ENCODE peak calls at places on chromosome 9, in four cellular contexts. A, N, G and Z are unnamed samples.

GRCh38 chr9:93532121-93532520 is 44.3 kb upstream of the PHF2 start:
- DNase-seq in G (no peak), A (no peak), N (no peak), Z (no peak)

GRCh38 chr9:20307662-20308061 is 314.6 kb downstream of the MLLT3 start:
- DNase-seq in G (no peak), N (peak; percentile 57), A (no peak), Z (no peak)

GRCh38 chr9:100639851-100640250 is 62.0 kb downstream of the CAVIN4 start:
- DNase-seq in N (no peak), G (no peak), A (no peak), Z (no peak)

GRCh38 chr9:33044677-33045282 is 19.7 kb downstream of the DNAJA1 start:
- DNase-seq in N (peak; percentile 44), G (no peak), A (no peak), Z (no peak)

GRCh38 chr9:1051286-1052118 is 1.3 kb downstream of the DMRT2 start:
- DNase-seq in N (peak; percentile 30), G (peak; percentile 83), A (peak; percentile 10), Z (no peak)

GRCh38 chr9:88230612-88231011 is 92.3 kb upstream of the SPATA31C2 start:
- DNase-seq in A (no peak), N (no peak), G (no peak), Z (no peak)

GRCh38 chr9:132702254-132702653 is 32.0 kb downstream of the GTF3C4 start:
- DNase-seq in A (no peak), N (no peak), G (no peak), Z (no peak)

GRCh38 chr9:32500768-32501167 is 25.2 kb downstream of the RIGI start:
- DNase-seq in A (no peak), G (no peak), N (no peak), Z (peak; percentile 12)

GRCh38 chr9:15693701-15694100 is 140.9 kb downstream of the CCDC171 start:
- DNase-seq in A (no peak), N (no peak), G (no peak), Z (no peak)

GRCh38 chr9:101387871-101388506 is 3.2 kb upstream of the BAAT start:
- DNase-seq in N (peak; percentile 32), G (no peak), A (peak; percentile 27), Z (peak; percentile 86)

GRCh38 chr9:108296056-108296455 is 559.7 kb downstream of the ACTL7B start:
- DNase-seq in G (no peak), A (no peak), N (no peak), Z (no peak)

GRCh38 chr9:79928661-79929060 is 356.9 kb downstream of the TLE4 start:
- DNase-seq in G (no peak), A (no peak), N (no peak), Z (no peak)

GRCh38 chr9:131677445-131678180 is 62.3 kb downstream of the RAPGEF1 start:
- DNase-seq in N (no peak), G (no peak), A (no peak), Z (peak; percentile 27)

GRCh38 chr9:107487521-107488399 is 1.8 kb downstream of the KLF4 start:
- DNase-seq in N (no peak), A (no peak), G (peak; percentile 84), Z (no peak)

GRCh38 chr9:109335929-109336328 is 15.1 kb upstream of the EPB41L4B start:
- DNase-seq in G (no peak), A (no peak), N (no peak), Z (peak; percentile 63)

GRCh38 chr9:2967779-2968178 is 123.9 kb upstream of the PUM3 start:
- DNase-seq in N (no peak), A (no peak), G (no peak), Z (no peak)

GRCh38 chr9:21657966-21658667 is 144.3 kb upstream of the MTAP start:
- DNase-seq in A (no peak), N (no peak), G (no peak), Z (no peak)

GRCh38 chr9:134605969-134606363 is 35.6 kb upstream of the COL5A1 start:
- DNase-seq in G (no peak), A (no peak), N (no peak), Z (no peak)

GRCh38 chr9:97740848-97741821 is 44.0 kb upstream of the XPA start:
- DNase-seq in G (peak; percentile 88), A (peak; percentile 28), N (peak; percentile 72), Z (no peak)

GRCh38 chr9:107905313-107906027 is 415.9 kb upstream of the KLF4 start:
- DNase-seq in N (no peak), A (no peak), G (no peak), Z (no peak)

GRCh38 chr9:137021979-137022619 is 5.9 kb downstream of the ABCA2 start:
- DNase-seq in N (peak; percentile 84), G (peak; percentile 95), A (peak; percentile 94), Z (peak; percentile 88)

GRCh38 chr9:93679536-93680444 is 103.4 kb downstream of the PHF2 start:
- DNase-seq in A (no peak), N (no peak), G (peak; percentile 45), Z (no peak)

GRCh38 chr9:629136-629535 is 212.4 kb upstream of the DMRT1 start:
- DNase-seq in A (no peak), N (no peak), G (no peak), Z (no peak)

GRCh38 chr9:16664211-16664610 is 206.3 kb downstream of the BNC2 start:
- DNase-seq in G (no peak), A (no peak), N (no peak), Z (no peak)

GRCh38 chr9:112860466-112860865 is 30.2 kb downstream of the SLC46A2 start:
- DNase-seq in A (no peak), G (no peak), N (no peak), Z (no peak)

GRCh38 chr9:113131689-113132151 is 19.1 kb upstream of the SLC31A2 start:
- DNase-seq in A (peak; percentile 32), G (peak; percentile 49), N (peak; percentile 23), Z (no peak)

GRCh38 chr9:123162359-123163345 is 105.7 kb downstream of the STRBP start:
- DNase-seq in G (no peak), N (no peak), A (no peak), Z (no peak)

GRCh38 chr9:121249563-121249962 is 18.4 kb upstream of the GSN start:
- DNase-seq in A (no peak), G (no peak), N (no peak), Z (no peak)

GRCh38 chr9:121242955-121243346 is 25.0 kb upstream of the GSN start:
- DNase-seq in A (no peak), G (no peak), N (no peak), Z (no peak)

GRCh38 chr9:121252104-121252851 is 15.7 kb upstream of the GSN start:
- DNase-seq in G (no peak), N (no peak), A (no peak), Z (no peak)

GRCh38 chr9:121242219-121242954 is 25.6 kb upstream of the GSN start:
- DNase-seq in A (no peak), N (no peak), G (no peak), Z (no peak)

GRCh38 chr9:121246821-121247511 is 21.0 kb upstream of the GSN start:
- DNase-seq in A (no peak), G (no peak), N (no peak), Z (no peak)
- TF ChIP-seq SUZ12 in A (no peak), G (no peak), N (no peak), Z (no peak)

DNA sequence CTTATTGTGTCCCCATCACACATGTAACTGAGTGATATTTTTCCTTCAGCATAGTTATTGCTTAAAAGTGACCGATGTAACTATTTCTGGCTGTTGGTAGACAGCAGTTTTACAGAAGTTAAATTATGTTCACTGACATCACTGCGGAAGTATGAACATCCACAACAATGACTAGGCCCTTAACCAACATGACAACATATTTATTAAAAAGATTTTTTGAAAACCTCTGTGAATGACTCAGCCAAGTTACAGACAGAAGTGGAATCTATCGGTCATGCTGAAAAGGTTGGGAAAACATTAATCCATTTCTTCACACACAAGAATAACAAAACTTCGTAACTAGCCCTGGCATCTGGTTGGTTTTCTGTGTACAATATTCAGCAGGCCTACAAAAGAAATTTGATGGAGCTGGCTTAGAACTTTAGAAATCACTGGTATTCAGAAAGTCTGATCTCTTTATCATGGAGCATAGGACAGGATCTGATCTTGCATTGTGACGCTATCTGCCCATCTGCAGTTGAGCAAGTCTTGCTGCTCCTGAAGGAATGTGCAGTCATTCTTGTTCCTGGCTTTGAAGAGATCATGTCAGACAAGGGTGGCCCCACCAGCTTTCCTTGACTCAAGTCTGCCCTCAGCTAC is 6.5 kb downstream of the GLIS3 start:
- DNase-seq in A (no peak), N (no peak), G (no peak), Z (no peak)
- TF ChIP-seq SUZ12 in A (no peak), N (no peak), G (no peak), Z (no peak)

GRCh38 chr9:130186051-130186450 is 13.8 kb downstream of the NCS1 start:
- DNase-seq in G (no peak), A (no peak), N (no peak), Z (no peak)

GRCh38 chr9:130183133-130183762 is 11.0 kb downstream of the NCS1 start:
- DNase-seq in A (no peak), N (no peak), G (no peak), Z (peak; percentile 46)

GRCh38 chr9:130186839-130187522 is 14.8 kb downstream of the NCS1 start:
- DNase-seq in N (peak; percentile 59), G (peak; percentile 75), A (peak; percentile 63), Z (peak; percentile 59)

GRCh38 chr9:130185494-130186005 is 13.3 kb downstream of the NCS1 start:
- DNase-seq in G (no peak), A (no peak), N (no peak), Z (no peak)

GRCh38 chr9:130184983-130185382 is 12.8 kb downstream of the NCS1 start:
- DNase-seq in A (no peak), G (no peak), N (no peak), Z (no peak)
- TF ChIP-seq SUZ12 in A (no peak), G (no peak), N (no peak), Z (no peak)

GRCh38 chr9:129125478-129125877 is 14.3 kb downstream of the PTPA start:
- DNase-seq in A (no peak), G (no peak), N (no peak), Z (no peak)
- TF ChIP-seq SUZ12 in A (no peak), G (no peak), N (no peak), Z (no peak)